ENCODE peak calls at places on chromosomes 5 and 9, in five cellular contexts. O is A673; Z is effector CD4-positive, alpha-beta T cell; B is AG09309; G is H9. V is an unnamed sample.

GRCh38 chr9:72589684-72590555 is 68.5 kb downstream of the TMC1 start:
- DNase-seq in O (peak), Z (no peak), B (no peak), G (no peak), V (no peak)

GRCh38 chr9:86749530-86750275 is 197.6 kb downstream of the GAS1 start:
- DNase-seq in O (no peak), Z (no peak), B (no peak), G (no peak), V (no peak)

GRCh38 chr5:322942-323879 is 1.7 kb downstream of the AHRR start:
- DNase-seq in O (no peak), Z (no peak), B (no peak), G (no peak), V (no peak)

GRCh38 chr5:61969761-61970160 is 336.2 kb upstream of the KIF2A start:
- DNase-seq in O (no peak), Z (no peak), B (no peak), G (no peak), V (no peak)

GRCh38 chr9:114721491-114722362 is 39.7 kb upstream of the TEX48 start:
- DNase-seq in O (no peak), Z (no peak), B (peak), G (no peak), V (no peak)

GRCh38 chr5:74272831-74273545 is 367.5 kb downstream of the ENC1 start:
- DNase-seq in O (no peak), Z (no peak), B (peak), G (no peak), V (no peak)

GRCh38 chr9:16213781-16214515 is 656.5 kb downstream of the BNC2 start:
- DNase-seq in O (no peak), Z (no peak), B (peak), G (no peak), V (no peak)

GRCh38 chr9:134382733-134383132 is 56.5 kb downstream of the RXRA start:
- DNase-seq in O (no peak), Z (no peak), B (no peak), G (no peak), V (no peak)

GRCh38 chr9:82354260-82354659 is 365.7 kb downstream of the SPATA31D1 start:
- DNase-seq in O (no peak), Z (no peak), B (peak), G (no peak), V (no peak)

GRCh38 chr9:2642068-2642467 is 20.5 kb downstream of the VLDLR start:
- DNase-seq in O (no peak), Z (no peak), B (no peak), G (no peak), V (no peak)

GRCh38 chr5:175557778-175558177 is 79.4 kb downstream of the SFXN1 start:
- DNase-seq in O (no peak), Z (no peak), B (no peak), G (peak), V (no peak)

GRCh38 chr9:346114-346513 is 131.4 kb downstream of the DOCK8 start:
- DNase-seq in O (no peak), Z (no peak), B (no peak), G (peak), V (no peak)

GRCh38 chr9:94717656-94718225 is 8.8 kb upstream of the AOPEP start:
- DNase-seq in O (no peak), Z (no peak), B (no peak), G (no peak), V (no peak)

GRCh38 chr5:44245936-44246335 is 143.3 kb downstream of the FGF10 start:
- DNase-seq in O (no peak), Z (no peak), B (no peak), G (no peak), V (no peak)

GRCh38 chr5:176183321-176184074 is 54.7 kb upstream of the SIMC1 start:
- DNase-seq in O (no peak), Z (no peak), B (no peak), G (no peak), V (no peak)

GRCh38 chr5:93607367-93608258 is 24.6 kb downstream of the NR2F1 start:
- DNase-seq in O (peak), Z (no peak), B (peak), G (peak), V (no peak)

GRCh38 chr5:33136785-33137184 is 304.0 kb upstream of the TARS1 start:
- DNase-seq in O (no peak), Z (no peak), B (no peak), G (no peak), V (no peak)

GRCh38 chr5:96595300-96596090 is 66.7 kb upstream of the CAST start:
- DNase-seq in O (peak), Z (no peak), B (no peak), G (peak), V (peak)

GRCh38 chr5:132499440-132500243 is 9.1 kb upstream of the IRF1 start:
- DNase-seq in O (no peak), Z (no peak), B (no peak), G (no peak), V (no peak)

GRCh38 chr5:96189028-96189826 is 227.6 kb upstream of the ELL2 start:
- DNase-seq in O (no peak), Z (no peak), B (no peak), G (no peak), V (no peak)

GRCh38 chr5:149618581-149619248 is 37.4 kb downstream of the ARHGEF37 start:
- DNase-seq in O (peak), Z (no peak), B (no peak), G (peak), V (no peak)

GRCh38 chr5:54658014-54658413 is 140.5 kb downstream of the SNX18 start:
- DNase-seq in O (peak), Z (no peak), B (no peak), G (no peak), V (no peak)

GRCh38 chr5:92637960-92638359 is 943.1 kb downstream of the NR2F1-AS1 start:
- DNase-seq in O (no peak), Z (no peak), B (no peak), G (no peak), V (no peak)

GRCh38 chr9:114417511-114417910 is 29.7 kb upstream of the AKNA start:
- DNase-seq in O (no peak), Z (no peak), B (peak), G (no peak), V (no peak)

GRCh38 chr5:72242796-72243475 is 77.1 kb downstream of the MRPS27 start:
- DNase-seq in O (no peak), Z (no peak), B (no peak), G (no peak), V (no peak)

GRCh38 chr9:18826248-18826647 is 206.8 kb downstream of the SAXO1 start:
- DNase-seq in O (no peak), Z (no peak), B (no peak), G (peak), V (no peak)

GRCh38 chr5:103973669-103974068 is 411.1 kb upstream of the NUDT12 start:
- DNase-seq in O (no peak), Z (no peak), B (no peak), G (no peak), V (no peak)

GRCh38 chr9:123586140-123586735 is 230.2 kb downstream of the CRB2 start:
- DNase-seq in O (no peak), Z (no peak), B (no peak), G (no peak), V (no peak)

GRCh38 chr5:178547753-178548415 is 42.3 kb downstream of the COL23A1 start:
- DNase-seq in O (no peak), Z (no peak), B (no peak), G (no peak), V (no peak)

GRCh38 chr5:79454043-79454442 is 59.9 kb downstream of the HOMER1 start:
- DNase-seq in O (no peak), Z (no peak), B (no peak), G (no peak), V (no peak)

GRCh38 chr5:78509145-78509865 is 139.3 kb downstream of the LHFPL2 start:
- DNase-seq in O (no peak), Z (no peak), B (no peak), G (no peak), V (no peak)

GRCh38 chr5:82417776-82418607 is 139.8 kb upstream of the RPS23 start:
- DNase-seq in O (no peak), Z (no peak), B (no peak), G (no peak), V (no peak)

GRCh38 chr5:106730912-106731311 is 939.8 kb downstream of the EFNA5 start:
- DNase-seq in O (no peak), Z (no peak), B (no peak), G (no peak), V (no peak)

GRCh38 chr5:52789378-52789777 is 1.7 kb downstream of the ITGA1 start:
- DNase-seq in O (no peak), Z (no peak), B (no peak), G (no peak), V (no peak)

GRCh38 chr5:102865171-102865509 is 110.0 kb downstream of the PAM start:
- DNase-seq in O (no peak), Z (no peak), B (no peak), G (no peak), V (no peak)